ENCODE peak calls at places on chromosomes 13 and 19, in five cellular contexts. N is A549, H is A673, W is fibroblast of lung, Z is neuronal stem cell. A is an unnamed sample. For H3K4me1, the result is how much of the 10 kb centered on the place peaks cover.

GRCh38 chr19:4343845-4344713 is 717 bp downstream of the MPND start:
- DNase-seq in N (no peak), H (no peak), W (no peak), Z (no peak), A (peak)

GRCh38 chr13:73162912-73163911 is 104.4 kb downstream of the KLF5 start:
- DNase-seq in N (peak), H (no peak), W (no peak), Z (no peak), A (no peak)

GRCh38 chr13:20231839-20232555 is at the start of gene GJB6:
- DNase-seq in N (no peak), H (no peak), W (no peak), Z (peak), A (no peak)

GRCh38 chr13:31495336-31495735 is 244.0 kb upstream of the RXFP2 start:
- DNase-seq in N (no peak), H (no peak), W (no peak), Z (no peak), A (no peak)

GRCh38 chr19:54434112-54434861 is 14.7 kb upstream of the LENG8 start:
- DNase-seq in N (no peak), H (no peak), W (no peak), Z (no peak), A (no peak)

GRCh38 chr13:53170910-53171309 is 142.3 kb downstream of the OLFM4 start:
- DNase-seq in N (no peak), H (no peak), W (no peak), Z (no peak), A (no peak)

GRCh38 chr19:31269425-31270127 is 79.7 kb downstream of the TSHZ3 start:
- DNase-seq in N (no peak), H (no peak), W (peak), Z (no peak), A (no peak)

GRCh38 chr13:112931028-112931934 is 37.7 kb upstream of the MCF2L start:
- DNase-seq in N (peak), H (peak), W (peak), Z (no peak), A (peak)

GRCh38 chr19:6269101-6269886 is 10.5 kb downstream of the MLLT1 start:
- DNase-seq in N (no peak), H (no peak), W (no peak), Z (no peak), A (no peak)

GRCh38 chr13:79723462-79724116 is 242.6 kb downstream of the NDFIP2 start:
- DNase-seq in N (no peak), H (no peak), W (no peak), Z (no peak), A (no peak)

GRCh38 chr13:41060723-41061074 is 610 bp upstream of the WBP4 start:
- DNase-seq in N (peak), H (peak), W (peak), Z (peak), A (peak)

GRCh38 chr19:6576869-6577281 is 14.1 kb downstream of the CD70 start:
- DNase-seq in N (no peak), H (no peak), W (no peak), Z (no peak), A (peak)

GRCh38 chr13:63308585-63308984 is 1892.9 kb upstream of the PCDH20 start:
- DNase-seq in N (no peak), H (no peak), W (no peak), Z (no peak), A (no peak)

GRCh38 chr19:29967623-29968022 is 25.6 kb downstream of the URI1 start:
- DNase-seq in N (no peak), H (peak), W (peak), Z (no peak), A (no peak)

GRCh38 chr19:49565261-49565660 is 15.1 kb downstream of the NOSIP start:
- DNase-seq in N (no peak), H (no peak), W (no peak), Z (no peak), A (peak)

GRCh38 chr19:5360003-5360820 is 19.6 kb upstream of the PTPRS start:
- DNase-seq in N (no peak), H (no peak), W (peak), Z (no peak), A (no peak)

GRCh38 chr19:38417544-38418506 is 8.2 kb downstream of the RASGRP4 start:
- DNase-seq in N (peak), H (peak), W (no peak), Z (peak), A (peak)

GRCh38 chr13:114024603-114025431 is 50.9 kb upstream of the C13orf46 start:
- DNase-seq in N (no peak), H (no peak), W (no peak), Z (no peak), A (peak)

GRCh38 chr13:94968040-94968756 is 255.9 kb upstream of the SOX21 start:
- DNase-seq in N (peak), H (peak), W (peak), Z (peak), A (no peak)

GRCh38 chr19:49442793-49443365 is 1.6 kb upstream of the SLC17A7 start:
- DNase-seq in N (peak), H (peak), W (peak), Z (peak), A (peak)

GRCh38 chr19:57103573-57104277 is 16.1 kb upstream of the USP29 start:
- DNase-seq in N (peak), H (peak), W (peak), Z (peak), A (peak)

GRCh38 chr19:6066661-6067646 is 43.3 kb downstream of the RFX2 start:
- DNase-seq in N (peak), H (peak), W (peak), Z (peak), A (no peak)

GRCh38 chr13:27405521-27406134 is 18.8 kb upstream of the GTF3A start:
- DNase-seq in N (no peak), H (no peak), W (no peak), Z (no peak), A (no peak)

GRCh38 chr13:20348018-20348417 is 115.9 kb upstream of the GJB6 start:
- DNase-seq in N (no peak), H (no peak), W (no peak), Z (no peak), A (no peak)

GRCh38 chr13:59633290-59633689 is 530.4 kb downstream of the DIAPH3 start:
- DNase-seq in N (no peak), H (no peak), W (no peak), Z (no peak), A (no peak)

GRCh38 chr19:9721861-9722260 is 46.7 kb downstream of the ZNF846 start:
- DNase-seq in N (no peak), H (peak), W (no peak), Z (peak), A (peak)

GRCh38 chr19:1060689-1061088 is 6.3 kb upstream of the ARHGAP45 start:
- DNase-seq in N (no peak), H (no peak), W (no peak), Z (no peak), A (no peak)

GRCh38 chr13:33230178-33230881 is 55.2 kb downstream of the STARD13 start:
- DNase-seq in N (no peak), H (peak), W (peak), Z (no peak), A (no peak)

GRCh38 chr13:76991432-76991795 is 467 bp upstream of the CLN5 start:
- DNase-seq in N (no peak), H (no peak), W (peak), Z (peak), A (no peak)

GRCh38 chr19:44346556-44346955 is 9.9 kb downstream of the ZNF112 start:
- DNase-seq in N (no peak), H (no peak), W (no peak), Z (no peak), A (no peak)

GRCh38 chr19:34667349-34668076 is 9.4 kb downstream of the SCGB2B2 start:
- DNase-seq in N (no peak), H (peak), W (peak), Z (no peak), A (no peak)

GRCh38 chr19:4866595-4867424 is 657 bp downstream of the PLIN3 start:
- DNase-seq in N (peak), H (peak), W (peak), Z (peak), A (peak)

DNA sequence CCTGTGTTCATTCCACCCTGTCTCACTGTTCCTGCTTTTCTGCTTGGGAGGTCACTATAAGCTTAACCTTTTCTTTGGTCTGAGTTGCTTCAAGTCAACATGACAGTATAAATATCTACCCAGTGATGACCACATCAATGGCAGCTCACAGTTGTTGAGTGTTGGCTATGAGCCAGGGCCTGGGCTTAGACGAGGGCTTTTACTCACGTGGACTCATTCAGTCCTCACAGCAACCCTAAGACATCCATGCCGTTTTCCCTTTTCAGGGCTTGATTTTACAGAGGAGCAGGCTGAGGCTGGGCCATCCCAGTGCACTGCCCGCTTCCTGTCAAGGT is 10.2 kb upstream of the CCDC97 start:
- DNase-seq in N (no peak), H (peak), W (peak), Z (no peak), A (no peak)
- H3K4me1 ChIP-seq in N (under half), H (under half), W (under half), Z (under half), A (under half)

GRCh38 chr19:47483200-47483599 is 819 bp downstream of the KPTN start:
- DNase-seq in N (no peak), H (no peak), W (no peak), Z (no peak), A (no peak)
- H3K4me3 ChIP-seq in N (peak), H (peak), W (peak), Z (peak), A (no peak)

DNA sequence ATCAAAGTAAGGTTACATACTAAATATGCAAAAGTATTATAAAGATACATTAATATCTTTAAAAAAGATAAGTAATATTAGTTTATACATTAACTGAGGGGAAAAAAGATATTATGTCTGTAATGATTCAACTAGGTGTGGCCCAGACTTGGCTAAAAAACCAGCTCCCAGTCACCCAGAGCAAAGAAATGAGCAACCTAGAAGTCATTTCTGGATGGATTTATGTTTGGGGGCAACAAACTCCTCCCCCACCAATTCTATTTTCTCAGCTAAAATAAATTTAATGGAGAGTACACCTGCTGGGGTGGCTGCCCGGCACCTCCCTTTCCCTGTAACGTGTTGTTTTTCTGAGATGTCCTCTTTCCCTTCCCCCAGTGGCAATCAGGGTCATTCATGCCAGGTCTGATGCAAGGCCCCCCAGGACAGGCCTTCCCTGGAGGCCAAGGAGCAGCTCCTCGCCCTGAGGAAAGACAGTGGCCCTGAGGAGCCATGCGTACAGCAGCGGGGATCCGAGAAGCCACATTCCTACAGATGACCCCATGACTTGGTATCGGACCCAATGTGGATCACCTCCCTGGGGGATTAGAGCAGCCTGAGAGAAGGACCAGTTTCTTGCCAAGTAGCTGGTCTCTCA is 78.6 kb upstream of the DOCK9 start:
- DNase-seq in N (peak), H (no peak), W (no peak), Z (no peak), A (no peak)
- H3K4me1 ChIP-seq in N (half or more), H (under half), W (under half), Z (under half), A (under half)

GRCh38 chr19:15197275-15198005 is 3.4 kb downstream of the NOTCH3 start:
- DNase-seq in N (no peak), H (no peak), W (no peak), Z (no peak), A (peak)

GRCh38 chr19:15198006-15198356 is 2.8 kb downstream of the NOTCH3 start:
- DNase-seq in N (no peak), H (no peak), W (no peak), Z (no peak), A (no peak)

GRCh38 chr19:15200575-15201364 is at the start of gene NOTCH3:
- DNase-seq in N (no peak), H (no peak), W (no peak), Z (peak), A (no peak)

GRCh38 chr19:15199652-15200574 is 882 bp downstream of the NOTCH3 start:
- DNase-seq in N (no peak), H (no peak), W (peak), Z (peak), A (no peak)

GRCh38 chr19:15199219-15199651 is 1.6 kb downstream of the NOTCH3 start:
- DNase-seq in N (no peak), H (no peak), W (no peak), Z (no peak), A (no peak)
- H3K4me3 ChIP-seq in N (peak), H (peak), W (no peak), Z (peak), A (no peak)

A was measured in Karpas-422.